ENCODE peak calls at places on chromosomes 11 and 22, in six cellular contexts. T, I, L, B, C and O are unnamed samples. For H3K4me1, the result is how much of the 10 kb centered on the place peaks cover.

GRCh38 chr22:41096841-41097240 is 4.4 kb downstream of the EP300 start:
- DNase-seq in I (no peak), T (no peak), C (no peak), L (no peak), B (no peak), O (no peak)

GRCh38 chr11:34957606-34958005 is 41.2 kb downstream of the PDHX start:
- DNase-seq in C (no peak), I (no peak), B (no peak), T (no peak), L (no peak), O (no peak)

GRCh38 chr11:61971177-61972111 is 4.0 kb upstream of the FTH1 start:
- DNase-seq in C (peak), I (peak), B (peak), L (peak), T (peak), O (peak)

GRCh38 chr11:7882860-7883259 is 48.2 kb downstream of the OR10A6 start:
- DNase-seq in L (no peak), I (no peak), B (no peak), T (no peak), C (no peak), O (no peak)

GRCh38 chr11:109697140-109697843 is 275.3 kb downstream of the C11orf87 start:
- DNase-seq in L (no peak), B (peak), T (peak), C (no peak), I (peak), O (peak)

GRCh38 chr11:11976476-11977187 is 31.8 kb downstream of the DKK3 start:
- DNase-seq in B (no peak), T (peak), I (no peak), C (no peak), L (no peak), O (no peak)

GRCh38 chr11:114257621-114258558 is 38.3 kb upstream of the NNMT start:
- DNase-seq in I (peak), T (no peak), B (peak), L (no peak), C (peak), O (peak)

GRCh38 chr11:69398529-69399492 is 82.7 kb upstream of the LINC01488 start:
- DNase-seq in B (no peak), I (peak), L (no peak), T (peak), C (peak), O (no peak)

GRCh38 chr11:12090061-12090572 is 20.3 kb upstream of the MICAL2 start:
- DNase-seq in C (no peak), I (no peak), T (peak), L (no peak), B (no peak), O (no peak)

GRCh38 chr11:65554057-65554818 is 3.9 kb downstream of the LTBP3 start:
- DNase-seq in C (no peak), B (no peak), T (no peak), I (no peak), L (no peak), O (no peak)

GRCh38 chr11:69371731-69372588 is 78.0 kb downstream of the MYEOV start:
- DNase-seq in C (peak), L (no peak), I (no peak), B (peak), T (no peak), O (no peak)

GRCh38 chr22:45090364-45090960 is 73.3 kb upstream of the NUP50 start:
- DNase-seq in T (peak), C (no peak), L (no peak), I (peak), B (no peak), O (no peak)

GRCh38 chr11:4072668-4073285 is 21.8 kb upstream of the RRM1 start:
- DNase-seq in T (peak), C (peak), B (peak), L (no peak), I (peak), O (peak)

GRCh38 chr11:819129-819931 is 616 bp downstream of the PNPLA2 start:
- DNase-seq in I (peak), C (peak), B (peak), T (peak), L (peak), O (peak)

GRCh38 chr11:78147807-78148206 is 8.4 kb upstream of the ALG8 start:
- DNase-seq in T (no peak), C (no peak), B (no peak), L (no peak), I (no peak), O (no peak)

GRCh38 chr11:2386591-2386990 is 9.5 kb downstream of the CD81 start:
- DNase-seq in I (no peak), C (no peak), B (no peak), T (no peak), L (no peak), O (no peak)

GRCh38 chr11:2387266-2387982 is 10.3 kb downstream of the CD81 start:
- DNase-seq in C (no peak), B (no peak), L (no peak), I (no peak), T (peak), O (no peak)

GRCh38 chr11:2384723-2385041 is 7.6 kb downstream of the CD81 start:
- DNase-seq in C (no peak), I (no peak), B (no peak), L (no peak), T (no peak), O (no peak)

GRCh38 chr11:2383823-2384722 is 7.0 kb downstream of the CD81 start:
- DNase-seq in B (peak), T (no peak), C (no peak), L (no peak), I (peak), O (no peak)

DNA sequence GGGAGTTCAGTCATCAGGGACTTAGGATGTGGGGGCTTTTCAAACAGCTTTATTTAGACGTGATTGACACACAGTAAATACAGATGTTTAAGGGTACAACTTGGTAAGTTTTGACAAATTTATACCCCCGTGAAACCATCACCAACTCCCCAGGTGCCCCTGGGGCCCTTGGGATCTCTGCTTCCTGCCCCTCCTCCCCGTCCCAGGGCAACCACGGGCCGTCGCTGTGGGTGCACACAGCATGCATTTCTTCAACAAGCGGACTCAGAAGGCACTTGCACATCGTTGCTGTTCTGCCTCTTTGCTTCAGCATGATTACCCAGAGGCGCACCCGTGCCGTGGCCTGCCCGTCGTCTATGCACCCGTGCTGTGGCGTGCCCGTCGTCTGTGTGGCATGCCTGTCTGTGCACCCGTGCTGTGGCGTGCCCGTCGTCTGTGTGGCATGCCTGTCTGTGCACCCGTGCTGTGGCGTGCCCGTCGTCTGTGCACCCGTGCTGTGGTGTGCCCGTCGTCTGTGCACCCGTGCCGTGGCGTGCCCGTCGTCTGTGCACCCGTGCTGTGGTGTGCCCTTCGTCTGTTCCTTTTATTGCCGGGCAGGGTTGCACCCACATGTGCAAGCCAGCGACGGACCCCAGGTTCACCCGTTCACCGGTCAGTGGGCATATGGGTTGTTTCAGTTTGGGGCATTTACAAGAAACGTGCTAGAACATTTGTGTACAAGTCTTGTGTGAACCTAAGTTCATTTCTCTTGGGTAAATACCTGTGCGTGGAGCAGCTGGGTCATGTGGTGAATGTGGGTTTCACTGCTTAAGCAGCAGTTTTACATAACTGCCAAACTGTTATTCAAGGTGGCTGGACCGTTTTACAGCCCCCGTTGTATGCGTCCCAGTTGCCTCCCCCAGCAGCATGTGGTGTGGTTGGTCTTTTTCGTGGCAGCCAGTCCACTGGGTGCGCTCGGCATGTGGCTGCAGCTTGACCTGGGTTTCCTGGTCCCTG is 8.3 kb downstream of the CD81 start:
- DNase-seq in L (no peak), I (no peak), C (no peak), B (no peak), T (no peak), O (no peak)
- H3K4me3 ChIP-seq in L (no peak), I (no peak), C (no peak), B (no peak), T (no peak), O (no peak)

GRCh38 chr11:6604081-6604626 is 580 bp downstream of the ILK start:
- DNase-seq in B (peak), T (peak), C (peak), L (no peak), I (peak), O (peak)
- TF ChIP-seq CTCF in B (no peak), T (peak), C (no peak), L (peak), I (no peak), O (peak)

GRCh38 chr11:125073616-125074483 is 10.7 kb downstream of the SLC37A2 start:
- DNase-seq in T (no peak), L (no peak), I (no peak), B (no peak), C (no peak), O (no peak)
- H3K4me1 ChIP-seq in T (under half), L (under half), I (under half), B (under half), C (under half), O (under half)

GRCh38 chr22:28977050-28977449 is 84.6 kb downstream of the C22orf31 start:
- DNase-seq in L (no peak), C (no peak), I (peak), B (no peak), T (peak), O (no peak)
- H3K4me3 ChIP-seq in L (peak), C (no peak), I (no peak), B (no peak), T (peak), O (no peak)

GRCh38 chr22:24518228-24518627 is 23.1 kb downstream of the UPB1 start:
- DNase-seq in T (no peak), C (no peak), L (no peak), I (no peak), B (no peak), O (no peak)

GRCh38 chr22:24518774-24519485 is 23.8 kb downstream of the UPB1 start:
- DNase-seq in B (no peak), I (no peak), L (no peak), C (no peak), T (no peak), O (no peak)

GRCh38 chr22:24525416-24526037 is 29.4 kb downstream of the GUCD1 start:
- DNase-seq in B (peak), I (peak), L (peak), T (peak), C (peak), O (peak)

GRCh38 chr22:24523873-24524272 is 28.7 kb downstream of the UPB1 start:
- DNase-seq in C (no peak), T (peak), L (no peak), I (no peak), B (no peak), O (peak)

GRCh38 chr22:24521791-24522245 is 26.7 kb downstream of the UPB1 start:
- DNase-seq in L (no peak), B (peak), C (peak), T (peak), I (peak), O (peak)
- TF ChIP-seq CTCF in L (no peak), B (no peak), C (peak), T (peak), I (peak), O (peak)

GRCh38 chr22:25489947-25490346 is 74.5 kb upstream of the GRK3 start:
- DNase-seq in T (no peak), I (no peak), L (no peak), B (no peak), C (no peak), O (no peak)
- H3K4me1 ChIP-seq in T (under half), I (under half), L (under half), B (under half), C (under half), O (under half)

DNA sequence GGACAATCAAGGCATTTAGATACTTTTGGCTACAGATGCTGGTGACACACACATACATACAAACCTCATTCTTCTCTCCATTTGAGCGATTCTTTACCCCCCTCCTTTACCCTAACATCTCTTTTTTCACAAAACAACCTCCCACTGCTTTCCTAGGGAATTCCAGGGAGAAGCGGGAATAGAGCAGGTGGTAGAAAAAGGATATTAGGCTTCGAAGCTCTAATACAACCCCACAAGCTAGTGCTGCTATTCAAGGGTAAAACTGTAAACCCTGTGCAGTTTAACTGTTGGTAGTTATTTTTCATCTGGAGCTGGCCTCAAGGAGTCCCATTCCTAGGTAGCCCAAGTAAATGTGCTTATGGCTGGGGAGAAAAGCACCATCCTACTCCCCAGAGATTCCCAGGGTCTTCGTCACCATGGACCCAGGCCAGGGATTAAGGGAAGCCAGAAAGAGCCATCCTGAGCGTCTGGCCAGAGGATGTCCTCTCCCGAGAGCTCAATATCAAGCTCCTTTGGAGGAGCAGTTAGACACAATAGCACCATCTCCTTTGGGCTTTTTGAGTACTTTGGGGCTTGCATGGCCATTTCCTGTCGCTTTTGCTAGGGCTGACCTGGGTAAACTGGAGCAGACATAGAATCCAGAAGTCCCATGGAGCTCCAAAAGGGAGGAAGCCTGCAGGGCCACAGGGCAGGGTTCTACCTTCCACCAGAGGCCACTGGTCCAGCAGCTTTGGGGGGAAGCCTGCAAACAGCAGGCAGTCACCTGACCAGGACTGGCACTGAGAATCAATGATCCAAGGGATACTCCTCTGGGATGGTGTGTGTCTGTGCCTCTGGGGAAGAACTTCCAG is 3.1 kb downstream of the MAML2 start:
- DNase-seq in I (no peak), T (peak), B (no peak), C (no peak), L (no peak), O (no peak)
- H3K4me3 ChIP-seq in I (no peak), T (peak), B (no peak), C (no peak), L (peak), O (no peak)

DNA sequence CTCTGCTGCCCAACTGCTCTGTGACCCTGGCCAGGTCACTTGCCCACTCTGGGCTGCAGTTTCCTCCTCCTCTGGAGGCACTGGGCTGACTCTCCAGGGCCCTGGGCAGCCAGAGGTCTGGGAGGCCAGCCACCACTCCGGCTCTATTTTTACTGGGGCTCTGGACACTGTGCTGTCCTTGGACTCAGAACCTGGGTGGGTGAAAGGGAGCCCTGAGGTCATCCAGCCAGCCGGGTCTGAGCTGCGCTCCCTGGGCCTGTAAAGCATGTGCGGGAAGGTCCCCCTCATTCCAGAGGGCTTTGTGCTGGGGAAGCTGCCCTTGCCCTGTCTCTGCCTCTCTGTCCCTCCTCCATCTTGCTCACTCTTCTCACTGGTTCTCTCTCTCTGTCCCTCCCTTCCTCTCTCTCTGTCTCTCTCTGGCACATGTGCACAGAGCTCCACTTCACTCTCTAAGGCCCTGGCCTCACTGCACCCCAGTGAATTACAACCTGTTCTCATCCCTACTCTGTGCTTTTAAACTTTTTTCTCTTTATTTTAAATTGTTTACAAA is 24.6 kb downstream of the MB start:
- DNase-seq in B (no peak), C (no peak), I (no peak), T (no peak), L (no peak), O (no peak)
- TF ChIP-seq CTCF in B (no peak), C (no peak), I (no peak), T (no peak), L (no peak), O (no peak)

DNA sequence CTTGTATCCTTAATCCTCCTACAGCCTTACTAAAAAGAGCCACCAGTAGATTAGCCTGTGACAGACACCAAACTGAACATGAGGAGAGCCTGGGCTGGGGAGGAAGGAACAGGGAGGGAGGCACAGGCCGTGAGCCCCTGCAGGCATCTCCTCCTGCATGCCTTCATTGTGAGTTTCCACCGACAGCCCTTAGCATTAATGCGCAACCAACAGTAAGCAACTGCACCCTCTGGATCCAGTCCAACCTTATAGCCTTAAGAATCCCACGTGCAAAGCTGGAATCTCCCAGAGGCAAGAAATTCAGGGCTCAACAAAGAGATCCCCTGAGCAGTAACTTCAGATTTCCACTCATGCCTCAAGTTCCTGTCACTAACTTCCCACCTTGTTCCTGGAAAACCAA is 84.6 kb downstream of the ETS1 start:
- DNase-seq in B (no peak), C (no peak), T (peak), I (no peak), L (no peak), O (no peak)
- H3K4me1 ChIP-seq in B (under half), C (under half), T (half or more), I (under half), L (half or more), O (under half)

GRCh38 chr22:26902401-26903029 is 245.1 kb downstream of the MIAT start:
- DNase-seq in B (no peak), L (no peak), C (no peak), T (no peak), I (no peak), O (no peak)
- H3K4me3 ChIP-seq in B (no peak), L (no peak), C (no peak), T (no peak), I (peak), O (no peak)